ENCODE peak calls at places on chromosomes 16 and 17, in eight cellular contexts. Q is AG04450, L is esophagus squamous epithelium, G is A673, R is uterus, A is heart right ventricle, P is mammary epithelial cell, H is cardiac fibroblast. N is an unnamed sample.
A peak's percentile ranks its signal among the peaks of the same experiment; 100 is the strongest.

GRCh38 chr17:71192848-71193247 is 928.0 kb upstream of the SOX9 start:
- DNase-seq in Q (peak; percentile 15), L (no peak), G (no peak), R (no peak), A (no peak), P (no peak), H (no peak), N (no peak)

GRCh38 chr17:57999496-58000017 is 7.5 kb downstream of the SRSF1 start:
- DNase-seq in Q (peak; percentile 57), L (no peak), G (peak; percentile 85), R (no peak), A (no peak), P (peak; percentile 48), H (peak; percentile 86), N (no peak)

GRCh38 chr16:73215482-73216377 is 167.8 kb upstream of the ZFHX3 start:
- DNase-seq in Q (peak; percentile 62), L (no peak), G (no peak), R (no peak), A (no peak), P (no peak), H (peak; percentile 46), N (no peak)

GRCh38 chr16:11989238-11990160 is 13.0 kb downstream of the SNX29 start:
- DNase-seq in Q (no peak), L (no peak), G (no peak), R (no peak), A (peak; percentile 40), P (no peak), H (no peak), N (no peak)

GRCh38 chr16:3098459-3099394 is at the start of gene ZSCAN10:
- DNase-seq in Q (no peak), L (no peak), G (no peak), R (no peak), A (no peak), P (no peak), H (no peak), N (no peak)

GRCh38 chr17:2694381-2695242 is 17.0 kb downstream of the CLUH start:
- DNase-seq in Q (no peak), L (no peak), G (no peak), R (peak; percentile 13), A (no peak), P (no peak), H (no peak), N (no peak)

GRCh38 chr16:66292241-66292935 is 74.1 kb upstream of the CDH5 start:
- DNase-seq in Q (no peak), L (no peak), G (no peak), R (no peak), A (no peak), P (no peak), H (no peak), N (no peak)

GRCh38 chr16:69563605-69564580 is 1.9 kb upstream of the NFAT5 start:
- DNase-seq in Q (no peak), L (no peak), G (peak; percentile 44), R (no peak), A (no peak), P (peak; percentile 85), H (no peak), N (no peak)

GRCh38 chr16:89744813-89745212 is 23.5 kb downstream of the ZNF276 start:
- DNase-seq in Q (no peak), L (no peak), G (no peak), R (no peak), A (peak; percentile 48), P (no peak), H (no peak), N (no peak)

GRCh38 chr16:8258523-8258922 is 331.8 kb downstream of the TMEM114 start:
- DNase-seq in Q (no peak), L (no peak), G (no peak), R (no peak), A (no peak), P (no peak), H (no peak), N (no peak)

GRCh38 chr17:34582185-34582900 is 3.0 kb downstream of the TMEM132E start:
- DNase-seq in Q (no peak), L (no peak), G (no peak), R (no peak), A (no peak), P (no peak), H (no peak), N (no peak)

GRCh38 chr17:36128411-36128978 is 24.9 kb downstream of the CCL4 start:
- DNase-seq in Q (no peak), L (no peak), G (no peak), R (no peak), A (no peak), P (no peak), H (no peak), N (no peak)

GRCh38 chr17:50129946-50130777 is at the start of gene SAMD14:
- DNase-seq in Q (no peak), L (no peak), G (peak; percentile 59), R (no peak), A (no peak), P (no peak), H (no peak), N (no peak)

GRCh38 chr17:21242026-21242700 is 11.0 kb downstream of the NATD1 start:
- DNase-seq in Q (no peak), L (no peak), G (no peak), R (no peak), A (no peak), P (no peak), H (no peak), N (no peak)

GRCh38 chr16:85068746-85069145 is 41.2 kb downstream of the KIAA0513 start:
- DNase-seq in Q (no peak), L (no peak), G (no peak), R (no peak), A (no peak), P (peak; percentile 5), H (no peak), N (no peak)

GRCh38 chr16:11413907-11414595 is 68.8 kb downstream of the RMI2 start:
- DNase-seq in Q (no peak), L (no peak), G (no peak), R (no peak), A (no peak), P (no peak), H (no peak), N (no peak)

GRCh38 chr17:385195-385835 is 32.7 kb upstream of the RPH3AL start:
- DNase-seq in Q (no peak), L (no peak), G (peak; percentile 68), R (peak; percentile 44), A (peak; percentile 81), P (peak; percentile 14), H (no peak), N (peak; percentile 28)

GRCh38 chr17:78745407-78746088 is 36.5 kb downstream of the CYTH1 start:
- DNase-seq in Q (no peak), L (no peak), G (peak; percentile 56), R (no peak), A (peak; percentile 54), P (no peak), H (peak; percentile 64), N (peak; percentile 48)
- H3K4me3 ChIP-seq in Q (no peak overlapping the region), L (no peak overlapping the region), G (no peak overlapping the region), R (no peak overlapping the region), A (no peak overlapping the region), P (no peak overlapping the region), H (no peak overlapping the region), N (no peak overlapping the region)

GRCh38 chr16:67862623-67863583 is 9.9 kb upstream of the EDC4 start:
- DNase-seq in Q (no peak), L (no peak), G (no peak), R (peak; percentile 61), A (peak; percentile 89), P (no peak), H (peak; percentile 79), N (peak; percentile 51)
- H3K4me3 ChIP-seq in Q (no peak overlapping the region), L (no peak overlapping the region), G (no peak overlapping the region), R (no peak overlapping the region), A (peak overlapping the region; percentile 12), P (no peak overlapping the region), H (no peak overlapping the region), N (no peak overlapping the region)

DNA sequence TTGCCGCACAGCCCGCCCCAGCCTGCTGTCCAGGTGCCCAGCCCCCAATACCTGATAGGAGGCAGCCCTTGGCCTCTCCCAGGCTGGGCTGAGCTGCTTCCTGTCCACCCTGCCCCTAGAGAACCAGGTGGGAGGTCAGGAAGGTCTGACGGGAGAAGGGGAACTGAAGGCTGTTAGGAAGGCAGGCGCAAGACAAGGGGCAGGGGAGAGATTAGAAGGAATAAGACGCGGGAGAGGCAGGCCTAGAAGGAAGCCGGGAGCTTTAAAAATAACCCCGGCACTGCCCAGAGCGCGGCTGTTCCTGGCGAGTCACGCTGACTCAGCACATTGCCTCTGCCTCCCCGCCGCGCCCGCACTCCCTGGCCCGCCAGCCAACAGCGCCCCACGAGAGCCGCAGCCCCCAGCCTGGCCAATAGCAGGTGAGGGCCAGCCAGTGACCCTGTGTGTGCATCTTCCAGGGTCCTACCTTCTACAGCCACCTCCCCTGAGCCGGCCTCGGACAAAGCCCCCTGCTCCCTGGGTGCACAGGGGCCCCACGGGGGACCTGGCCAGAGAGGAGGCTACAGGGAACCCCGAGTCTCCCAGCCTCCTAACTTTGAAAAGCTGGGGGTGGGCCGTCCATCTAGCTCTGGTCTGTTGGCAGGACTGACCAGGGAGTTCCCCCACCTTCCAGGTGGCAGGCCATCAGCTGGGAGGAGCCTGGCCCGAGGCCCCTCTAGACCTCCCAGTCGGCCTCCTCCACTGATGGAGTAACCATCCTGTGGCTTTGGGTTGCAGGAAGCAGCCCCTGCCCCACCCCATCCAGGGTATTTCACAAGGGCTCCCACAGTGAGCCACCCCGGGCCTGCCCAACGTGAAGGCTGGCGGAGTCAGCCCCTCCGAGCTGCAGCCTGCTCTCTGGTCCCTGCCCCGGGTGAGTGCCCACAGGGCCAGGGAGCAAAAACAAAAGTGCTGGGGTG is 4.0 kb downstream of the MAFG start:
- DNase-seq in Q (peak; percentile 46), L (no peak), G (peak; percentile 62), R (no peak), A (peak; percentile 66), P (peak; percentile 65), H (peak; percentile 87), N (peak; percentile 36)
- H3K4me3 ChIP-seq in Q (peak overlapping the region; percentile 58), L (peak overlapping the region; percentile 35), G (peak overlapping the region; percentile 10), R (no peak overlapping the region), A (peak overlapping the region; percentile 31), P (peak overlapping the region; percentile 40), H (peak overlapping the region; percentile 34), N (peak overlapping the region; percentile 26)

DNA sequence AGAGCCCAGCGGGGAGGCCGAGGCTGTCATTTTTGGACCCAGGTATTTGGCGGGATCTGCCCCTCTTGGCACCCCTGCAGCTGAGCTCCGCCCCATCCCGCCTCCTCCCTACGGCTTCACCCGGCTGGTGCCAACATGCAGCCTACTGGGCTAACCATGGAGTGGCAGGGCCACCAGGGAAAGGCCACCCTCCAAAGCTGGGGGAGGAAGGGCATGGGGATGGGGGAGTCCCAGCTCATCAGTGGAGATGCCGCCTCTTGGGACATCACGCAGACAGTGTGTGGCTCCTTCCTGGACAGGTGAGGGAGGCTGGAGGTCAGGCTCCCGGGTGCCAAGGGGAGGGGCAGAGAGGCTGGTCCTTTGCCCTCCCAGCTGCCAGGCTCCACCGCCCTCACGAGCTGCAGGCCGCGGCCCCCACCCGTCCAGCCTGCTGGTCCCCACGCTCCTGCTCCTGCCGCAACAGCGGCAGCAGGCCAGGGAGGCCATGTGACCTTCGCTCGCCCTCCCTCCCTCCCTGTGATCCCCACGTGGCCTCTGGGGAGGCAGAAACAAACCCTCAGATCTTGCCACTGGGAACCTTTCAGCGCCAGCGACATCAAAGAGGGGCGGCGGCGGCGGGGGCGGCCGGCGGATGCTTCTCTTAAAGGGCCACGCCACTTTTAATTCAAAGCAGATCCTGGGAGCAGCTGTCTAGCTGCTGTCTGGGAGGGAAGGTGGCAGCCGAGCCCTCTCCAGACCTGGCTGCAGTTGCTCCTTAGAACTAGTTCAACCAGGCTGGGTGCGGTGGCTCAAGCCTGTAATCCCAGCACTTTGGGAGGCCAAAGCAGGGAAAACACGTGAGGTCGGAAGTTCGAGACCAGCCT is 6.8 kb upstream of the NOTUM start:
- DNase-seq in Q (no peak), L (no peak), G (no peak), R (peak; percentile 56), A (peak; percentile 79), P (no peak), H (peak; percentile 83), N (peak; percentile 37)
- H3K4me3 ChIP-seq in Q (peak overlapping the region; percentile 20), L (peak overlapping the region; percentile 32), G (no peak overlapping the region), R (no peak overlapping the region), A (peak overlapping the region; percentile 3), P (no peak overlapping the region), H (no peak overlapping the region), N (no peak overlapping the region)